ENCODE peak calls at places on chromosomes 11 and 22, in seven cellular contexts. One of them, this sample, is unnamed.

GRCh38 chr22:35445933-35446332 is 46.0 kb downstream of the MCM5 start:
- DNase-seq in caudate nucleus: no peak
- DNase-seq in left cardiac atrium: no peak
- DNase-seq in adrenal gland: no peak
- DNase-seq in NCI-H748 treated with DMSO at 0.1 percent for 48 hours: no peak
- DNase-seq in activated effector memory CD4-positive, alpha-beta T cell treated with Interleukin-2 at 50 U/mL for 16 hours: no peak
- DNase-seq in putamen: no peak
- DNase-seq in this sample: no peak

GRCh38 chr22:43262990-43263644 is 76.2 kb upstream of the TTLL12 start:
- DNase-seq in NCI-H748 treated with DMSO at 0.1 percent for 48 hours: no peak
- DNase-seq in adrenal gland: peak; percentile 41
- DNase-seq in putamen: no peak
- DNase-seq in left cardiac atrium: peak; percentile 40
- DNase-seq in caudate nucleus: no peak
- DNase-seq in activated effector memory CD4-positive, alpha-beta T cell treated with Interleukin-2 at 50 U/mL for 16 hours: peak; percentile 51
- DNase-seq in this sample: no peak

GRCh38 chr11:748007-748359 is 719 bp downstream of the TALDO1 start:
- DNase-seq in caudate nucleus: no peak
- DNase-seq in activated effector memory CD4-positive, alpha-beta T cell treated with Interleukin-2 at 50 U/mL for 16 hours: no peak
- DNase-seq in left cardiac atrium: no peak
- DNase-seq in putamen: no peak
- DNase-seq in NCI-H748 treated with DMSO at 0.1 percent for 48 hours: no peak
- DNase-seq in adrenal gland: peak; percentile 37
- DNase-seq in this sample: no peak

GRCh38 chr22:29202231-29203192 is 3.2 kb upstream of the EMID1 start:
- DNase-seq in adrenal gland: no peak
- DNase-seq in left cardiac atrium: peak; percentile 63
- DNase-seq in NCI-H748 treated with DMSO at 0.1 percent for 48 hours: peak; percentile 5
- DNase-seq in putamen: peak; percentile 16
- DNase-seq in activated effector memory CD4-positive, alpha-beta T cell treated with Interleukin-2 at 50 U/mL for 16 hours: peak; percentile 29
- DNase-seq in caudate nucleus: no peak
- DNase-seq in this sample: no peak

GRCh38 chr11:31509412-31510345 is at the start of the genes ELP4 and IMMP1L:
- DNase-seq in NCI-H748 treated with DMSO at 0.1 percent for 48 hours: peak; percentile 98
- DNase-seq in adrenal gland: peak; percentile 98
- DNase-seq in activated effector memory CD4-positive, alpha-beta T cell treated with Interleukin-2 at 50 U/mL for 16 hours: peak; percentile 91
- DNase-seq in caudate nucleus: peak; percentile 89
- DNase-seq in left cardiac atrium: peak; percentile 96
- DNase-seq in putamen: peak; percentile 97
- DNase-seq in this sample: peak; percentile 76

GRCh38 chr11:63866211-63866610 is 27.3 kb downstream of the MARK2 start:
- DNase-seq in putamen: no peak
- DNase-seq in adrenal gland: peak; percentile 64
- DNase-seq in caudate nucleus: no peak
- DNase-seq in activated effector memory CD4-positive, alpha-beta T cell treated with Interleukin-2 at 50 U/mL for 16 hours: peak; percentile 60
- DNase-seq in left cardiac atrium: peak; percentile 69
- DNase-seq in NCI-H748 treated with DMSO at 0.1 percent for 48 hours: no peak
- DNase-seq in this sample: no peak

GRCh38 chr11:77104727-77105126 is 2.1 kb downstream of the OMP start:
- DNase-seq in adrenal gland: no peak
- DNase-seq in caudate nucleus: no peak
- DNase-seq in NCI-H748 treated with DMSO at 0.1 percent for 48 hours: no peak
- DNase-seq in activated effector memory CD4-positive, alpha-beta T cell treated with Interleukin-2 at 50 U/mL for 16 hours: no peak
- DNase-seq in putamen: no peak
- DNase-seq in left cardiac atrium: no peak
- DNase-seq in this sample: no peak

GRCh38 chr11:43903969-43904368 is 23.3 kb downstream of the ALKBH3 start:
- DNase-seq in adrenal gland: no peak
- DNase-seq in caudate nucleus: no peak
- DNase-seq in putamen: no peak
- DNase-seq in left cardiac atrium: no peak
- DNase-seq in activated effector memory CD4-positive, alpha-beta T cell treated with Interleukin-2 at 50 U/mL for 16 hours: no peak
- DNase-seq in NCI-H748 treated with DMSO at 0.1 percent for 48 hours: no peak
- DNase-seq in this sample: no peak

GRCh38 chr11:64355078-64355940 is 3.7 kb upstream of the RPS6KA4 start:
- DNase-seq in activated effector memory CD4-positive, alpha-beta T cell treated with Interleukin-2 at 50 U/mL for 16 hours: no peak
- DNase-seq in left cardiac atrium: peak; percentile 87
- DNase-seq in putamen: peak; percentile 62
- DNase-seq in adrenal gland: peak; percentile 89
- DNase-seq in caudate nucleus: peak; percentile 29
- DNase-seq in NCI-H748 treated with DMSO at 0.1 percent for 48 hours: peak; percentile 24
- DNase-seq in this sample: no peak

This sample was measured in BJ.